ENCODE peak calls at places on chromosomes 6 and 20, in five cellular contexts. U is GM12865, S is choroid plexus epithelial cell, G is fibroblast of lung, P is hepatic stellate cell. Q is an unnamed sample.

GRCh38 chr6:80316655-80317332 is 210.3 kb downstream of the BCKDHB start:
- DNase-seq in U (no peak), G (peak; percentile 5), P (no peak), S (peak; percentile 9), Q (no peak)

GRCh38 chr6:30965140-30965601 is 18.3 kb upstream of the MUC21 start:
- DNase-seq in U (peak; percentile 28), G (no peak), P (no peak), S (no peak), Q (no peak)

GRCh38 chr6:139037490-139037889 is 8.9 kb downstream of the ABRACL start:
- DNase-seq in S (peak; percentile 61), G (peak; percentile 89), P (peak; percentile 64), U (no peak), Q (no peak)

GRCh38 chr20:40225596-40225995 is 463.4 kb downstream of the MAFB start:
- DNase-seq in U (no peak), G (no peak), P (no peak), S (no peak), Q (no peak)

GRCh38 chr20:25259788-25260254 is 11.9 kb downstream of the PYGB start:
- DNase-seq in U (no peak), P (no peak), S (no peak), G (no peak), Q (no peak)

GRCh38 chr20:54346269-54346668 is 129.1 kb upstream of the DOK5 start:
- DNase-seq in P (no peak), S (no peak), U (no peak), G (no peak), Q (no peak)

GRCh38 chr20:7792131-7792869 is 148.0 kb downstream of the HAO1 start:
- DNase-seq in U (no peak), G (peak; percentile 79), S (no peak), P (no peak), Q (no peak)

GRCh38 chr20:58890073-58890453 is 37.5 kb downstream of the GNAS start:
- DNase-seq in S (no peak), P (no peak), U (no peak), G (no peak), Q (no peak)

GRCh38 chr6:3542032-3542640 is 85.3 kb upstream of the SLC22A23 start:
- DNase-seq in P (no peak), U (no peak), G (no peak), S (no peak), Q (no peak)

GRCh38 chr6:7542878-7543394 is 1.5 kb downstream of the DSP start:
- DNase-seq in P (peak; percentile 78), G (peak; percentile 41), U (no peak), S (peak; percentile 57), Q (no peak)

GRCh38 chr20:10747019-10747418 is 73.2 kb upstream of the JAG1 start:
- DNase-seq in G (no peak), S (no peak), P (no peak), U (no peak), Q (no peak)

GRCh38 chr6:63516186-63516944 is 55.9 kb upstream of the LOC128125822 start:
- DNase-seq in G (peak; percentile 15), P (no peak), S (no peak), U (no peak), Q (no peak)

GRCh38 chr20:42906120-42906519 is 283.6 kb downstream of the PTPRT start:
- DNase-seq in P (no peak), U (no peak), S (no peak), G (no peak), Q (no peak)

GRCh38 chr6:24908555-24908954 is 27.2 kb downstream of the RIPOR2 start:
- DNase-seq in G (no peak), S (peak; percentile 34), P (no peak), U (no peak), Q (no peak)

GRCh38 chr6:24391208-24391607 is 11.5 kb upstream of the MRS2 start:
- DNase-seq in G (no peak), U (no peak), P (no peak), S (no peak), Q (no peak)

GRCh38 chr20:37406010-37406998 is 60.4 kb downstream of the SRC start:
- DNase-seq in S (no peak), G (peak; percentile 20), P (peak; percentile 75), U (peak; percentile 77), Q (no peak)

GRCh38 chr6:142474446-142475289 is 172.9 kb downstream of the ADGRG6 start:
- DNase-seq in G (peak; percentile 49), U (peak; percentile 50), S (peak; percentile 76), P (peak; percentile 27), Q (peak; percentile 74)

GRCh38 chr20:41748051-41748450 is 129.9 kb upstream of the CHD6 start:
- DNase-seq in U (no peak), G (no peak), P (no peak), S (no peak), Q (no peak)

GRCh38 chr6:106591111-106591825 is 38.0 kb downstream of the RTN4IP1 start:
- DNase-seq in S (peak; percentile 79), U (no peak), G (peak; percentile 92), P (peak; percentile 83), Q (peak; percentile 47)

GRCh38 chr6:132060591-132060990 is 109.4 kb upstream of the CCN2 start:
- DNase-seq in P (peak; percentile 15), S (peak; percentile 91), U (no peak), G (peak; percentile 91), Q (no peak)

GRCh38 chr20:45032781-45033180 is 66.5 kb downstream of the STK4 start:
- DNase-seq in S (no peak), G (peak; percentile 34), U (no peak), P (no peak), Q (no peak)

GRCh38 chr6:111478749-111479148 is 4.3 kb downstream of the REV3L start:
- DNase-seq in P (peak; percentile 22), S (peak; percentile 86), G (peak; percentile 69), U (peak; percentile 60), Q (peak; percentile 64)

GRCh38 chr6:44254957-44255808 is 2.1 kb downstream of the SLC35B2 start:
- DNase-seq in P (no peak), U (peak; percentile 55), G (peak; percentile 24), S (no peak), Q (no peak)

GRCh38 chr20:998431-998830 is 3.7 kb downstream of the RSPO4 start:
- DNase-seq in S (no peak), U (no peak), P (no peak), G (no peak), Q (no peak)

GRCh38 chr20:54535045-54535444 is 59.7 kb downstream of the DOK5 start:
- DNase-seq in S (no peak), P (no peak), G (peak; percentile 46), U (no peak), Q (no peak)

GRCh38 chr6:150981095-150981494 is 115.6 kb downstream of the MTHFD1L start:
- DNase-seq in P (no peak), G (no peak), U (peak; percentile 40), S (peak; percentile 51), Q (no peak)

GRCh38 chr6:20168668-20169633 is 43.3 kb downstream of the MBOAT1 start:
- DNase-seq in G (no peak), S (no peak), P (no peak), U (no peak), Q (no peak)

GRCh38 chr20:50138479-50139393 is 14.8 kb downstream of the PEDS1 start:
- DNase-seq in U (no peak), G (no peak), P (peak; percentile 37), S (no peak), Q (no peak)

GRCh38 chr6:44342489-44342888 is at the start of gene SPATS1:
- DNase-seq in P (no peak), G (no peak), U (no peak), S (peak; percentile 2), Q (no peak)

GRCh38 chr6:162119349-162119748 is 608.2 kb downstream of the PRKN start:
- DNase-seq in G (peak; percentile 51), U (no peak), P (no peak), S (peak; percentile 71), Q (no peak)

GRCh38 chr6:6749791-6750434 is 161.4 kb downstream of the LY86 start:
- DNase-seq in P (peak; percentile 95), G (peak; percentile 90), S (peak; percentile 91), U (no peak), Q (peak; percentile 69)

GRCh38 chr20:3173582-3174441 is 463 bp upstream of the LZTS3 start:
- DNase-seq in P (peak; percentile 95), S (peak; percentile 79), U (peak; percentile 85), G (peak; percentile 67), Q (peak; percentile 82)

GRCh38 chr20:37537505-37537904 is 9.8 kb upstream of the BLCAP start:
- DNase-seq in G (no peak), S (no peak), U (no peak), P (no peak), Q (no peak)

GRCh38 chr20:19974621-19975435 is 42.3 kb upstream of the NAA20 start:
- DNase-seq in U (no peak), S (peak; percentile 96), G (peak; percentile 94), P (peak; percentile 82), Q (peak; percentile 89)

GRCh38 chr6:125956506-125957390 is at the start of gene HINT3:
- DNase-seq in U (peak; percentile 98), G (peak; percentile 97), P (peak; percentile 92), S (peak; percentile 98), Q (peak; percentile 92)

GRCh38 chr6:151018911-151019795 is 153.7 kb downstream of the MTHFD1L start:
- DNase-seq in G (peak; percentile 46), U (no peak), S (no peak), P (no peak), Q (no peak)

Q was measured in SJSA1.